ENCODE peak calls at places on chromosomes 12 and 14, in nine cellular contexts. Z is keratinocyte, K is neuronal stem cell, S is IMR-90, F is fibroblast of lung, P is mesenchymal stem cell, C is GM23248, A is H1, B is OCI-LY7. E is an unnamed sample.

GRCh38 chr12:54988402-54989054 is 4.0 kb upstream of the TESPA1 start:
- DNase-seq in S (peak), C (peak), K (no peak), F (peak), P (peak), Z (no peak), A (no peak), B (peak), E (peak)

GRCh38 chr12:48110691-48111315 is 4.9 kb upstream of the SENP1 start:
- DNase-seq in K (no peak), Z (no peak), P (no peak), C (no peak), S (no peak), B (no peak), F (no peak), A (no peak), E (no peak)

GRCh38 chr14:77603654-77604270 is 12.7 kb downstream of the SPTLC2 start:
- DNase-seq in Z (no peak), C (no peak), A (no peak), F (peak), P (peak), K (no peak), S (no peak), B (no peak), E (no peak)

GRCh38 chr12:121467638-121468403 is 67.9 kb downstream of the RNF34 start:
- DNase-seq in B (no peak), C (peak), K (peak), Z (no peak), P (peak), F (peak), S (no peak), A (no peak), E (peak)

GRCh38 chr12:6324936-6325750 is 14.7 kb downstream of the PLEKHG6 start:
- DNase-seq in Z (no peak), F (no peak), K (no peak), B (no peak), S (no peak), C (no peak), A (no peak), P (no peak), E (no peak)

GRCh38 chr14:53306926-53307325 is 153.8 kb upstream of the DDHD1 start:
- DNase-seq in S (peak), Z (no peak), F (peak), C (peak), B (no peak), A (no peak), K (peak), P (peak), E (peak)

GRCh38 chr14:71824816-71825215 is 107.4 kb upstream of the RGS6 start:
- DNase-seq in P (no peak), A (no peak), Z (no peak), F (no peak), K (no peak), B (peak), C (no peak), S (no peak), E (no peak)

GRCh38 chr12:119236372-119236771 is 57.6 kb downstream of the HSPB8 start:
- DNase-seq in B (no peak), P (no peak), C (no peak), S (no peak), Z (no peak), A (no peak), F (no peak), K (no peak), E (no peak)

GRCh38 chr12:12081836-12082497 is 11.2 kb downstream of the BCL2L14 start:
- DNase-seq in A (no peak), P (peak), B (peak), K (peak), Z (no peak), S (peak), F (peak), C (peak), E (peak)

GRCh38 chr14:33017016-33017415 is 78.3 kb downstream of the NPAS3 start:
- DNase-seq in S (no peak), Z (no peak), C (no peak), B (no peak), P (no peak), F (no peak), A (no peak), K (no peak), E (no peak)

GRCh38 chr14:81436296-81437138 is 36.4 kb upstream of the STON2 start:
- DNase-seq in B (peak), P (peak), A (no peak), Z (no peak), C (peak), F (peak), S (peak), K (peak), E (no peak)

GRCh38 chr12:22321620-22322019 is 12.9 kb downstream of the ST8SIA1 start:
- DNase-seq in A (no peak), F (no peak), C (peak), K (no peak), S (no peak), Z (no peak), P (no peak), B (no peak), E (peak)

GRCh38 chr14:96363751-96364336 is 518 bp downstream of the GSKIP start:
- DNase-seq in F (peak), P (peak), C (peak), S (peak), A (no peak), Z (no peak), B (peak), K (no peak), E (peak)

GRCh38 chr12:112932485-112933151 is 5.7 kb upstream of the OAS3 start:
- DNase-seq in C (no peak), A (no peak), F (no peak), B (no peak), P (no peak), Z (no peak), S (no peak), K (peak), E (no peak)

GRCh38 chr14:65028937-65029336 is 42.2 kb downstream of the FNTB start:
- DNase-seq in Z (no peak), P (no peak), S (peak), F (peak), B (no peak), K (no peak), C (no peak), A (no peak), E (no peak)

GRCh38 chr12:124109760-124110159 is 136.7 kb downstream of the ZNF664 start:
- DNase-seq in C (peak), S (peak), A (no peak), F (peak), B (peak), P (peak), Z (no peak), K (no peak), E (peak)

GRCh38 chr12:108980831-108981618 is 39.8 kb downstream of the SVOP start:
- DNase-seq in F (no peak), B (no peak), S (peak), C (peak), K (no peak), A (peak), P (no peak), Z (no peak), E (no peak)

GRCh38 chr12:53174881-53175491 is 5.5 kb upstream of the ZNF740 start:
- DNase-seq in B (peak), F (peak), Z (no peak), S (peak), C (peak), K (peak), A (no peak), P (peak), E (peak)

GRCh38 chr12:69442894-69443293 is 27.3 kb upstream of the FRS2 start:
- DNase-seq in P (no peak), F (peak), K (no peak), C (peak), S (peak), A (no peak), B (no peak), Z (no peak), E (no peak)

GRCh38 chr12:54404061-54405004 is 14.7 kb downstream of the ITGA5 start:
- DNase-seq in S (peak), P (peak), Z (no peak), K (peak), F (peak), C (peak), B (peak), A (peak), E (peak)

GRCh38 chr12:32603858-32604257 is 75.2 kb upstream of the DNM1L start:
- DNase-seq in C (peak), S (peak), B (no peak), A (no peak), K (no peak), P (peak), F (peak), Z (peak), E (no peak)

GRCh38 chr12:4302881-4303280 is 18.1 kb upstream of the TIGAR start:
- DNase-seq in S (no peak), B (no peak), F (no peak), C (no peak), K (no peak), Z (no peak), A (no peak), P (no peak), E (no peak)

GRCh38 chr14:65623759-65624158 is 211.2 kb downstream of the FUT8 start:
- DNase-seq in F (no peak), B (no peak), Z (no peak), K (no peak), S (no peak), P (no peak), C (no peak), A (no peak), E (no peak)

GRCh38 chr14:92105845-92106094 is 612 bp downstream of the ATXN3 start:
- DNase-seq in K (peak), S (no peak), C (peak), A (no peak), Z (no peak), F (peak), P (no peak), B (peak), E (peak)

GRCh38 chr12:18955594-18955993 is 173.9 kb upstream of the PLEKHA5 start:
- DNase-seq in S (peak), A (no peak), P (peak), F (no peak), Z (no peak), C (peak), B (no peak), K (no peak), E (no peak)

GRCh38 chr12:70933133-70933532 is 12.6 kb upstream of the PTPRR start:
- DNase-seq in K (no peak), Z (no peak), A (no peak), F (no peak), B (no peak), P (no peak), S (no peak), C (no peak), E (no peak)
- H2AFZ ChIP-seq in K (no peak), Z (no peak), A (no peak), F (no peak), B (no peak), P (no peak), S (no peak), C (no peak), E (no peak)

GRCh38 chr12:78245111-78245510 is 414.4 kb downstream of the NAV3 start:
- DNase-seq in S (no peak), K (no peak), F (no peak), B (no peak), P (no peak), A (no peak), Z (no peak), C (no peak), E (no peak)

GRCh38 chr12:78248321-78248720 is 417.6 kb downstream of the NAV3 start:
- DNase-seq in B (no peak), Z (no peak), K (no peak), P (no peak), F (no peak), S (no peak), C (peak), A (no peak), E (no peak)

GRCh38 chr12:78249578-78249977 is 418.9 kb downstream of the NAV3 start:
- DNase-seq in B (no peak), Z (no peak), C (no peak), P (no peak), A (no peak), S (no peak), F (no peak), K (no peak), E (no peak)
- H2AFZ ChIP-seq in B (no peak), Z (no peak), C (no peak), P (no peak), A (no peak), S (no peak), F (no peak), K (no peak), E (no peak)

GRCh38 chr12:45743247-45743646 is 13.7 kb downstream of the ARID2 start:
- DNase-seq in A (no peak), Z (no peak), B (no peak), S (no peak), C (no peak), P (no peak), K (no peak), F (no peak), E (no peak)
- H2AFZ ChIP-seq in A (no peak), Z (no peak), B (no peak), S (no peak), C (no peak), P (no peak), K (no peak), F (no peak), E (no peak)

GRCh38 chr12:98579835-98580234 is 13.7 kb upstream of the SLC25A3 start:
- DNase-seq in S (no peak), P (no peak), K (no peak), A (no peak), C (no peak), B (no peak), F (no peak), Z (no peak), E (no peak)
- H2AFZ ChIP-seq in S (no peak), P (no peak), K (no peak), A (no peak), C (no peak), B (no peak), F (no peak), Z (no peak), E (no peak)

GRCh38 chr12:26203167-26203566 is 7.8 kb downstream of the SSPN start:
- DNase-seq in S (no peak), A (no peak), Z (no peak), K (no peak), F (no peak), C (no peak), B (no peak), P (no peak), E (no peak)

GRCh38 chr12:26204612-26205289 is 9.4 kb downstream of the SSPN start:
- DNase-seq in K (no peak), Z (no peak), S (no peak), B (no peak), A (no peak), F (peak), P (no peak), C (peak), E (no peak)

GRCh38 chr12:26205946-26206345 is 10.6 kb downstream of the SSPN start:
- DNase-seq in S (no peak), F (no peak), A (no peak), C (no peak), Z (no peak), P (no peak), B (no peak), K (no peak), E (no peak)

GRCh38 chr12:26205298-26205697 is 9.9 kb downstream of the SSPN start:
- DNase-seq in P (no peak), B (no peak), S (no peak), A (no peak), F (no peak), Z (no peak), K (no peak), C (no peak), E (no peak)
- H2AFZ ChIP-seq in P (no peak), B (no peak), S (no peak), A (no peak), F (no peak), Z (no peak), K (peak), C (no peak), E (no peak)

GRCh38 chr12:110863161-110863560 is 16.4 kb downstream of the CCDC63 start:
- DNase-seq in A (no peak), K (no peak), C (no peak), P (no peak), F (no peak), S (no peak), Z (no peak), B (no peak), E (no peak)

GRCh38 chr12:110862331-110862730 is 15.5 kb downstream of the CCDC63 start:
- DNase-seq in C (no peak), S (no peak), K (peak), F (no peak), Z (no peak), A (no peak), B (no peak), P (no peak), E (no peak)

GRCh38 chr12:110858848-110859247 is 12.1 kb downstream of the CCDC63 start:
- DNase-seq in Z (no peak), P (no peak), F (no peak), K (no peak), C (peak), S (no peak), B (no peak), A (no peak), E (no peak)

GRCh38 chr12:110861729-110862128 is 14.9 kb downstream of the CCDC63 start:
- DNase-seq in P (no peak), S (no peak), A (no peak), K (no peak), B (peak), F (no peak), Z (no peak), C (no peak), E (no peak)

DNA sequence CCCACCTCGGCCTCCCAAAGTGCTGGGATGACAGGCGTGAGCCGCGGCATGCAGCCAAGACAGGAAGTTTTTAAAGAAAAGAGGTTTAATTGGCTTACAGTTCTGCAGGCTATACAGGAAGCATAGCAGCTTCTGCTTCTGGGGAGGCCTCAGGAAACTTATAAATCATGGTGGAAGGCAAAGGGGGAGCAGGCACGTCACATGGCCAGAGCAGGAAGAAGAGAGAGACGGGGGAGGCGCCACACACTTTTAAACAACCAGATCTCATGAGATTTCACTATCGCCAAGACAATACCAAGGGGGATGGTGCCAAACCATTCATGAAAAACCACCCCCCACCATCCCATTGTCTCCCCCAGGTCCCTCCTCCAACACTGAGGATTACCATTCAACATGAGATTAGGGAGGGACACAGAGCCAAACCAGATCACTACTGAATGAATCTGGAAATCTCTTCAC is 14.1 kb downstream of the CCDC63 start:
- DNase-seq in K (peak), C (no peak), B (peak), F (no peak), P (peak), Z (no peak), S (no peak), A (no peak), E (no peak)
- H2AFZ ChIP-seq in K (peak), C (no peak), B (peak), F (no peak), P (no peak), Z (no peak), S (no peak), A (no peak), E (no peak)

GRCh38 chr12:128163096-128163495 is 103.9 kb upstream of the TMEM132C start:
- DNase-seq in Z (no peak), C (no peak), A (no peak), S (no peak), B (no peak), K (no peak), P (no peak), F (no peak), E (no peak)
- H2AFZ ChIP-seq in Z (no peak), C (no peak), A (peak), S (no peak), B (no peak), K (no peak), P (no peak), F (no peak), E (no peak)

E was measured in Karpas-422.